ENCODE peak calls at places on chromosomes 11 and 22, in nine cellular contexts. N, I, F, D, U, C, S, K and V are unnamed samples.

GRCh38 chr11:2305862-2306823 is 4.3 kb downstream of the TSPAN32 start:
- DNase-seq in D (no peak), F (no peak), I (peak; percentile 66), K (no peak), C (peak; percentile 71), U (peak; percentile 65), N (no peak), S (peak; percentile 84), V (no peak)

GRCh38 chr11:132142102-132142501 is 771.7 kb downstream of the NTM start:
- DNase-seq in C (no peak), S (no peak), D (no peak), U (no peak), I (no peak), N (no peak), F (no peak), K (no peak), V (no peak)

GRCh38 chr22:46511391-46512370 is 25.7 kb downstream of the CELSR1 start:
- DNase-seq in I (no peak), S (no peak), F (no peak), D (no peak), U (no peak), C (no peak), N (no peak), K (no peak), V (peak; percentile 59)

GRCh38 chr11:68042219-68043028 is 3.6 kb downstream of the TCIRG1 start:
- DNase-seq in I (no peak), F (no peak), S (no peak), N (no peak), K (no peak), C (no peak), D (no peak), U (no peak), V (no peak)

GRCh38 chr11:67160872-67161783 is 42.1 kb downstream of the KDM2A start:
- DNase-seq in K (no peak), D (no peak), C (no peak), F (no peak), I (no peak), S (no peak), U (no peak), N (no peak), V (no peak)

GRCh38 chr11:77654770-77655434 is 17.3 kb upstream of the CLNS1A start:
- DNase-seq in I (no peak), N (no peak), F (no peak), S (no peak), U (no peak), C (no peak), K (no peak), D (no peak), V (no peak)

GRCh38 chr11:88338223-88338661 is 706 bp upstream of the CTSC start:
- DNase-seq in U (peak; percentile 26), N (no peak), S (peak; percentile 39), C (peak; percentile 55), K (peak; percentile 16), I (peak; percentile 71), F (no peak), D (no peak), V (peak; percentile 24)

GRCh38 chr11:44711113-44711512 is 15.6 kb upstream of the TSPAN18 start:
- DNase-seq in C (no peak), S (no peak), I (no peak), N (no peak), F (no peak), D (no peak), K (no peak), U (no peak), V (no peak)

GRCh38 chr11:28770806-28771205 is 662.6 kb downstream of the METTL15 start:
- DNase-seq in F (no peak), D (no peak), C (no peak), I (no peak), S (no peak), N (no peak), U (no peak), K (no peak), V (no peak)

GRCh38 chr11:132248585-132248984 is 878.2 kb downstream of the NTM start:
- DNase-seq in S (no peak), D (no peak), N (no peak), I (no peak), C (no peak), U (no peak), K (no peak), F (no peak), V (no peak)

GRCh38 chr11:86291466-86292262 is 10.4 kb upstream of the HIKESHI start:
- DNase-seq in K (peak; percentile 41), S (no peak), D (no peak), U (no peak), N (no peak), F (peak; percentile 21), C (peak; percentile 57), I (peak; percentile 32), V (peak; percentile 64)

GRCh38 chr11:69127091-69127850 is 28.5 kb upstream of the SMIM38 start:
- DNase-seq in D (no peak), S (no peak), C (no peak), F (no peak), U (no peak), I (no peak), N (no peak), K (no peak), V (no peak)

GRCh38 chr22:32531955-32532818 is 57.6 kb downstream of the FBXO7 start:
- DNase-seq in U (peak; percentile 90), K (no peak), N (peak; percentile 88), I (peak; percentile 70), S (peak; percentile 92), F (no peak), C (peak; percentile 58), D (peak; percentile 62), V (peak; percentile 55)

GRCh38 chr11:99015634-99016454 is 4.9 kb upstream of the CNTN5 start:
- DNase-seq in U (no peak), F (no peak), I (no peak), S (no peak), K (no peak), N (no peak), C (no peak), D (no peak), V (no peak)

GRCh38 chr11:9459573-9460321 is 1.1 kb upstream of the ZNF143 start:
- DNase-seq in C (peak; percentile 36), N (no peak), K (peak; percentile 7), S (no peak), U (peak; percentile 60), D (no peak), I (no peak), F (no peak), V (peak; percentile 21)

DNA sequence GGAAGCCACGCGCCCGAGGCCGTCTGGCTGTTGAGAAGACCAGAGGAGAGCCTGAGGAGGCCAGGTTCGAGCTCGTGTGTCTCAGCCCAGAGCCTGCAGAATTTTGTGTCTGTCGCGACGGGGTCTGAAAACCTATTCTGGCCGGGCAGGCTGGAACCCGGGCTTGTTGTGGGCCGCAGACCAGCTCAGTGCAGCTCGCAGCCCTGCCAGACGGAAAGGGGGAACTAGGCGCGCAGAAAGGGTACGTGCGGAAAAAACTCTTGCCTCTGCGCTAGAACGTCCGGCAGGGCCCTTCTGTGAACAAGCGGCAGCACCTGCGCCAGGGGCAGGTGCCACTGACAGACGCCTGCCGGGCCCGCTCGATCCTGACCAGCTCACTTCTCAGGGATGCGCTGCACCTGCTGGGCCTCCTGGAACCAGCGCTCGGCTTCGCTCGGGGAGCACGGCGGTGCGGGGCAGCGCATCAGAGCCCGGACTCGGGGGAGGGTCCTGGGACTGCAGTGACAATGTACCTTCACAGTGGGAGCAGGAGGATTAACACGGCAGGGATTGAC is 409.3 kb downstream of the BRD1 start:
- DNase-seq in N (no peak), I (no peak), U (no peak), S (no peak), D (no peak), F (no peak), C (no peak), K (no peak), V (no peak)
- H3K9me3 ChIP-seq in N (peaks cover 15% of the 10 kb centered on the region), I (no peaks in the 10 kb centered on the region), U (no peaks in the 10 kb centered on the region), S (peaks cover 34% of the 10 kb centered on the region), D (no peaks in the 10 kb centered on the region), F (no peaks in the 10 kb centered on the region), C (no peaks in the 10 kb centered on the region), K (no peaks in the 10 kb centered on the region), V (no peaks in the 10 kb centered on the region)

DNA sequence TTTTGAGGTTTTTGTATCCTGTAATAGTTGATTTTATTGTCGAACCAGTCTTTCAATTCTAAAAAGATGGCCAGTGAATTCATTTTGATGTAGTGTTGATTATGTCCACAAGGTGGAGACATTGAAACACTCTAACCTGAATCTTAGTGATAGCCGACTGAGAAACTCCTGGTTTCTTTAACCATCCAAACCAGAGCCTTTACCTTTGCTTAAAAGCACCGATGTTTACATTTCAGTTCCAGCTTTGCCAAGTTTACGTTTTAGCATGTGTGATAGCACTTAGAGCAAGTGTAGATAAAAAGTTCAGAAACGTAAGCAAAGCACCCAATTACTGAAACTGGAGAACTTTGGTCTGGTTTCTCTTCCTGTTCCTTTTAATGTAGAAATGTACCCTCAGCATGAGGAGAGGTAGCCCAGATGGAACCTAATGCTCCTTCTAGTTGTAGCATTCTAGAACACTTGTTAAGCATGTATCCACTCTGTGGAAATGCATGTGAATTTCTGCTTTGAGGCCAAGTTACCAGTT is 208.7 kb downstream of the DBX1 start:
- DNase-seq in N (no peak), D (no peak), K (no peak), C (no peak), U (no peak), F (no peak), S (no peak), I (no peak), V (no peak)
- TF ChIP-seq CTCF in N (peak; percentile 55), D (peak; percentile 43), K (peak; percentile 75), C (peak; percentile 54), U (peak; percentile 78), F (peak; percentile 71), S (peak; percentile 77), I (peak; percentile 13), V (peak; percentile 87)

GRCh38 chr11:71120346-71120963 is 131.9 kb downstream of the SHANK2 start:
- DNase-seq in F (no peak), K (no peak), C (peak; percentile 29), U (no peak), I (no peak), S (no peak), N (no peak), D (peak; percentile 73), V (peak; percentile 88)
- H3K27ac ChIP-seq in F (no peak overlapping the region), K (no peak overlapping the region), C (no peak overlapping the region), U (no peak overlapping the region), I (no peak overlapping the region), S (no peak overlapping the region), N (peak overlapping the region; percentile 57), D (no peak overlapping the region), V (peak overlapping the region; percentile 88)

GRCh38 chr22:48187272-48187855 is 1424.9 kb downstream of the TBC1D22A start:
- DNase-seq in K (no peak), F (no peak), C (no peak), S (no peak), I (no peak), D (no peak), N (no peak), U (no peak), V (no peak)

GRCh38 chr22:48185071-48185470 is 1422.6 kb downstream of the TBC1D22A start:
- DNase-seq in F (no peak), N (no peak), C (no peak), I (no peak), D (no peak), K (no peak), U (no peak), S (no peak), V (no peak)

GRCh38 chr22:48185656-48186055 is 1423.2 kb downstream of the TBC1D22A start:
- DNase-seq in S (no peak), F (no peak), C (no peak), U (no peak), D (no peak), K (no peak), I (no peak), N (no peak), V (no peak)

GRCh38 chr22:48188211-48188845 is 1425.9 kb downstream of the TBC1D22A start:
- DNase-seq in I (no peak), F (no peak), U (no peak), N (no peak), S (no peak), D (no peak), K (no peak), C (no peak), V (no peak)

GRCh38 chr22:48186121-48186790 is 1423.8 kb downstream of the TBC1D22A start:
- DNase-seq in K (no peak), C (no peak), I (no peak), U (no peak), D (no peak), S (no peak), F (no peak), N (no peak), V (no peak)
- H3K9me3 ChIP-seq in K (no peaks in the 10 kb centered on the region), C (no peaks in the 10 kb centered on the region), I (no peaks in the 10 kb centered on the region), U (peaks cover 11% of the 10 kb centered on the region), D (peaks cover 3% of the 10 kb centered on the region), S (peaks cover 30% of the 10 kb centered on the region), F (no peaks in the 10 kb centered on the region), N (peaks cover 22% of the 10 kb centered on the region), V (no peaks in the 10 kb centered on the region)